ENCODE peak calls at places on chromosomes 12 and 14, in eight cellular contexts. C is AG09319, N is B cell, D is omental fat pad, U is OCI-LY7, J is astrocyte of the spinal cord, L is adrenal gland, B is uterus. Q is an unnamed sample.

GRCh38 chr12:570949-571794 is 92.1 kb downstream of the NINJ2 start:
- DNase-seq in C (peak), N (no peak), D (no peak), U (no peak), J (peak), L (peak), B (peak), Q (no peak)

GRCh38 chr14:35898217-35898775 is 72.2 kb downstream of the BRMS1L start:
- DNase-seq in C (no peak), N (no peak), D (no peak), U (no peak), J (no peak), L (no peak), B (no peak), Q (no peak)

GRCh38 chr12:96190403-96191170 is 3.6 kb upstream of the ELK3 start:
- DNase-seq in C (no peak), N (no peak), D (no peak), U (no peak), J (no peak), L (no peak), B (peak), Q (no peak)

GRCh38 chr12:79420146-79420618 is 270.6 kb downstream of the PAWR start:
- DNase-seq in C (peak), N (no peak), D (no peak), U (peak), J (peak), L (peak), B (no peak), Q (no peak)

GRCh38 chr12:87369161-87369560 is 660.0 kb downstream of the C12orf50 start:
- DNase-seq in C (no peak), N (no peak), D (no peak), U (no peak), J (no peak), L (no peak), B (no peak), Q (no peak)

GRCh38 chr12:105617141-105617540 is 286.6 kb downstream of the C12orf75 start:
- DNase-seq in C (no peak), N (no peak), D (no peak), U (no peak), J (no peak), L (no peak), B (no peak), Q (no peak)

GRCh38 chr12:113198286-113198685 is 12.8 kb downstream of the RITA1 start:
- DNase-seq in C (no peak), N (no peak), D (no peak), U (no peak), J (peak), L (no peak), B (no peak), Q (no peak)

GRCh38 chr14:39015360-39015961 is 87.6 kb downstream of the SEC23A start:
- DNase-seq in C (peak), N (no peak), D (no peak), U (peak), J (peak), L (no peak), B (no peak), Q (no peak)

GRCh38 chr12:105705765-105706164 is 375.3 kb downstream of the C12orf75 start:
- DNase-seq in C (peak), N (no peak), D (no peak), U (peak), J (peak), L (peak), B (peak), Q (no peak)

GRCh38 chr12:131140069-131140435 is 186.3 kb downstream of the ADGRD1 start:
- DNase-seq in C (no peak), N (peak), D (no peak), U (no peak), J (no peak), L (no peak), B (no peak), Q (no peak)

GRCh38 chr14:100440758-100441203 is 117.6 kb downstream of the SLC25A47 start:
- DNase-seq in C (no peak), N (no peak), D (no peak), U (no peak), J (no peak), L (no peak), B (no peak), Q (no peak)

GRCh38 chr12:116955382-116956021 is 44.8 kb downstream of the FBXW8 start:
- DNase-seq in C (no peak), N (no peak), D (no peak), U (peak), J (no peak), L (no peak), B (no peak), Q (no peak)
- TF ChIP-seq CTCF in C (no peak), N (no peak), D (no peak), U (peak), J (no peak), L (no peak), B (no peak), Q (no peak)

GRCh38 chr12:50772877-50773276 is 9.0 kb downstream of the ATF1 start:
- DNase-seq in C (no peak), N (no peak), D (no peak), U (no peak), J (no peak), L (no peak), B (no peak), Q (no peak)
- TF ChIP-seq CTCF in C (no peak), N (no peak), D (no peak), U (no peak), J (no peak), L (no peak), B (no peak), Q (no peak)

GRCh38 chr14:55425091-55425490 is 13.5 kb upstream of the ATG14 start:
- DNase-seq in C (no peak), N (no peak), D (no peak), U (no peak), J (no peak), L (no peak), B (no peak), Q (no peak)

GRCh38 chr14:55426881-55427280 is 13.5 kb downstream of the TBPL2 start:
- DNase-seq in C (no peak), N (no peak), D (no peak), U (no peak), J (no peak), L (no peak), B (no peak), Q (no peak)

GRCh38 chr14:55430024-55430690 is 10.3 kb downstream of the TBPL2 start:
- DNase-seq in C (peak), N (no peak), D (no peak), U (peak), J (peak), L (no peak), B (peak), Q (no peak)

GRCh38 chr14:55423969-55424368 is 12.3 kb upstream of the ATG14 start:
- DNase-seq in C (no peak), N (no peak), D (no peak), U (no peak), J (no peak), L (no peak), B (no peak), Q (no peak)

GRCh38 chr14:55427439-55427838 is 13.0 kb downstream of the TBPL2 start:
- DNase-seq in C (no peak), N (no peak), D (no peak), U (no peak), J (no peak), L (no peak), B (no peak), Q (no peak)
- TF ChIP-seq CTCF in C (no peak), N (no peak), D (no peak), U (no peak), J (no peak), L (no peak), B (no peak), Q (no peak)

GRCh38 chr12:47383942-47384341 is 304.2 kb upstream of the AMIGO2 start:
- DNase-seq in C (no peak), N (no peak), D (no peak), U (no peak), J (peak), L (no peak), B (no peak), Q (no peak)

GRCh38 chr12:47378907-47379306 is 299.1 kb upstream of the AMIGO2 start:
- DNase-seq in C (no peak), N (no peak), D (no peak), U (no peak), J (peak), L (no peak), B (no peak), Q (no peak)

GRCh38 chr12:47385587-47385986 is 305.8 kb upstream of the AMIGO2 start:
- DNase-seq in C (no peak), N (no peak), D (no peak), U (no peak), J (no peak), L (no peak), B (no peak), Q (no peak)

GRCh38 chr12:47378222-47378582 is 298.4 kb upstream of the AMIGO2 start:
- DNase-seq in C (no peak), N (no peak), D (no peak), U (no peak), J (no peak), L (no peak), B (no peak), Q (no peak)

DNA sequence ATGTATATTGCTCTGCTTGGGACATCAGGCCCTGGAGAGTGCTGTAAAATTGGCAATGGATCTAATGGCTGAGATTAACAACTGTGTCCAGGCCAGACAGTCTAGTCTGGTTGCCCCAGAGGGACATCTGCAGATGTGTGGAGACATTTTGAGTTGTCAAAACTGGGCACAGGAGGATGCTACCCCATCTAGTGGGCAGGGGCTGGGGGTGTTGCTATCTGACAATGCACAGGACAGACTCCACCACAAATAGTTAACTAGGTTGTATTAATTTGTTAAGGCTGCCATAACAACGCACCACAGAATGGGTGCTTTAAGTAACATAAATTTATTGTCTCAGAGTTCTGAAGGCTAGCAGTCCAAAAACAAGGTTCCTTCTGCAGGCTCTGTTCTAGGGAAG is 302.5 kb upstream of the AMIGO2 start:
- DNase-seq in C (no peak), N (no peak), D (no peak), U (peak), J (no peak), L (no peak), B (no peak), Q (no peak)
- TF ChIP-seq CTCF in C (no peak), N (no peak), D (no peak), U (peak), J (no peak), L (no peak), B (no peak), Q (no peak)

GRCh38 chr12:58443273-58443980 is 476.9 kb downstream of the LRIG3 start:
- DNase-seq in C (no peak), N (no peak), D (no peak), U (peak), J (no peak), L (peak), B (no peak), Q (no peak)
- TF ChIP-seq CTCF in C (peak), N (no peak), D (no peak), U (peak), J (peak), L (peak), B (peak), Q (peak)

GRCh38 chr14:56247495-56248087 is 129.4 kb downstream of the PELI2 start:
- DNase-seq in C (no peak), N (no peak), D (no peak), U (peak), J (peak), L (no peak), B (no peak), Q (no peak)
- TF ChIP-seq CTCF in C (peak), N (no peak), D (no peak), U (peak), J (peak), L (peak), B (no peak), Q (peak)

GRCh38 chr12:54282949-54283593 is 2.5 kb downstream of the HNRNPA1 start:
- DNase-seq in C (no peak), N (no peak), D (no peak), U (no peak), J (no peak), L (no peak), B (no peak), Q (no peak)

GRCh38 chr12:54286042-54286931 is 5.8 kb downstream of the HNRNPA1 start:
- DNase-seq in C (no peak), N (no peak), D (no peak), U (no peak), J (no peak), L (no peak), B (no peak), Q (no peak)

GRCh38 chr12:54280401-54281260 is at the start of gene HNRNPA1:
- DNase-seq in C (peak), N (peak), D (peak), U (peak), J (peak), L (peak), B (peak), Q (no peak)

GRCh38 chr12:54287316-54288157 is 7.0 kb downstream of the HNRNPA1 start:
- DNase-seq in C (no peak), N (no peak), D (no peak), U (no peak), J (no peak), L (no peak), B (no peak), Q (no peak)

DNA sequence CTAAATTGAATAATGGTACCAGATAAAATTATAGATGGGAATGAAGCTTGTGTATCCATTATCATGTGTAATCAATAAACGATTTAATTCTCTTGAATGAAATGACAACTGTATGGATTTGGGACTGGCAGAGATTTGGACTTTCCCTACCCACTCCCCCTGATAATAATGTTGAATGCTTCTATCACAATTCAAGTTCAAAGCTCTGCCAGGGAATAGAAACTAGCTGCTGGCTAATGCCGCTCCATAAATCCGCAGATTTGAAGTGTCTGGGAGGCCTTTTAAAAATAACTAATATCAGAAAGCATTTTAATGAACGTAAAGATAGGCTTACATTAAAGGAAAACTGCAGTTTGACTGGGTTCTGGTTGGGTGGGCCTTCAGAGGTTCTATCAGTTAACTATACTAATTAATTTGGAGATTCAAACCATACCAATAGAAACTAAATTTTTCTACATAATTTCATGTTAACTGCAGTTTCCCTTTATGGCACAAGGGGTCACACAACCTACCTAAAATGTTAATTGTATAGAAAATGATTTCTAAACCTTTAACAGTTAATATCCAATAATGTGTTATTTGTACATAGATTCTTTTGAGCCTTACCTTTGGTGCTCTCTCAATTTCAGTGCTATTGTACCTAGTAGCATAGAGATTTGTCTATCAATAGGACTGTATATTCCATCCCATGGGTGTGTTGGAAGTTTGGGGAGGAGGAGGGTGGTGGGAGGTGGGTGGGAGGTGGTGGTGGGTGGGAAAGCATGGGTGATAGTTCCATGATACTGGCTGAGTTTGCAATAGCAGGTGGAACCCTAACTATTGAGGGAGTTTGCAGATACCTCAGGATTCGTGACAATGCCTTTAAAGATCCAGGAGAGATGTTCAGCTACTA is 4.9 kb downstream of the HNRNPA1 start:
- DNase-seq in C (no peak), N (no peak), D (no peak), U (no peak), J (no peak), L (no peak), B (no peak), Q (no peak)
- TF ChIP-seq CTCF in C (peak), N (peak), D (no peak), U (peak), J (peak), L (no peak), B (no peak), Q (no peak)

DNA sequence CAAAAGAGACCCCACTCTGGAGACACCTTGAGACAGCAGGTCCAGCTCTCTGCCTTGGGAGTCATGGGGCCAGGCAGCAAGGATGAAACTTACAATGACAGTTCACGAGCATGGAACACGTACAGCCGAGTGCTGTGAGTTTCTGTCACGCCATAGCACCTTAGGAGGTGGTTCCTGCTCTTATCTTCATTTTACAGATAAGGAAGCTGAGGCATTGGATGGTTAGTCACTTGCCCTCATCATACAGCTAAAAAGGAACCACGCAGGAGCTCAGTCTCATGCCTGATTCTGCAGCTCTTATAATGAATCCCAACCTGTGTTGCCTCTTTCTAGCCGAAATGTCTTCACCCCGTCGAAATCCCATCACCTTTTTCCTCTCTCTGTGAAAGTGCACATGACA is 39.9 kb downstream of the C14orf132 start:
- DNase-seq in C (no peak), N (no peak), D (no peak), U (no peak), J (no peak), L (no peak), B (no peak), Q (no peak)
- TF ChIP-seq CTCF in C (no peak), N (no peak), D (no peak), U (no peak), J (no peak), L (no peak), B (no peak), Q (no peak)

GRCh38 chr12:98421336-98421735 is 94.1 kb upstream of the TMPO start:
- DNase-seq in C (no peak), N (no peak), D (no peak), U (no peak), J (no peak), L (no peak), B (no peak), Q (no peak)

GRCh38 chr12:98424726-98425401 is 90.5 kb upstream of the TMPO start:
- DNase-seq in C (peak), N (no peak), D (no peak), U (peak), J (peak), L (peak), B (peak), Q (no peak)

GRCh38 chr12:98423963-98424362 is 91.4 kb upstream of the TMPO start:
- DNase-seq in C (no peak), N (no peak), D (no peak), U (no peak), J (no peak), L (no peak), B (no peak), Q (no peak)

GRCh38 chr12:98422359-98422758 is 93.0 kb upstream of the TMPO start:
- DNase-seq in C (no peak), N (no peak), D (no peak), U (no peak), J (no peak), L (no peak), B (no peak), Q (no peak)

DNA sequence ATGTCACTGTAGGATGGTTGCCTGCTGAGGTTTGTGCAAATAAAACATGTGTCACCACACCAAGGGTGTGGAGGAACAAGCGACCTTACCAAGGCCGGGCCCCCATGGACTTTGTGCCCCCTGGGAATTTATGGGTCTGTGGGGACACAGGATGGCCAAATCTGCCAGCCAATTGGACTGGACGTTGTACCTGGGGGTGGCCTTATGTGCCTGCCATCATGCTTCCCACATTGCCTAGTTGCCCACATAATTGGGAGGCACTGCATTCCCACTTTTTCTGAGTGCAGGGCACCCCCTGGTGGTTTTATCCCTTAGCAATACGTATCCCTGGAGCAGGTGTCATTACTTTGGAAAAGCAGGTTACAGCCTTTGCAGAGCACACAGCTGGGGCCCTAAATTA is 92.6 kb upstream of the TMPO start:
- DNase-seq in C (no peak), N (no peak), D (no peak), U (no peak), J (no peak), L (no peak), B (no peak), Q (no peak)
- TF ChIP-seq CTCF in C (peak), N (no peak), D (no peak), U (peak), J (peak), L (no peak), B (no peak), Q (peak)

GRCh38 chr12:53441040-53441833 is at the start of gene PRR13:
- DNase-seq in C (peak), N (peak), D (peak), U (peak), J (peak), L (peak), B (peak), Q (peak)
- TF ChIP-seq CTCF in C (no peak), N (no peak), D (no peak), U (no peak), J (no peak), L (no peak), B (no peak), Q (no peak)

Q was measured in D721Med.